ENCODE peak calls at places on chromosomes 5 and 9, in eight cellular contexts. E is brain microvascular endothelial cell, L is Peyer's patch, C is Calu3, R is lower leg skin, P is omental fat pad, K is OCI-LY7, Z is foreskin fibroblast. S is an unnamed sample.

GRCh38 chr5:124583469-124584350 is 162.7 kb downstream of the ZNF608 start:
- DNase-seq in E (peak), L (no peak), C (peak), R (no peak), P (no peak), K (peak), Z (peak), S (no peak)

GRCh38 chr5:173069661-173070060 is 13.5 kb downstream of the CREBRF start:
- DNase-seq in E (no peak), L (no peak), C (no peak), R (no peak), P (no peak), K (no peak), Z (no peak), S (no peak)

GRCh38 chr5:41707853-41708603 is 162.2 kb downstream of the OXCT1 start:
- DNase-seq in E (peak), L (no peak), C (no peak), R (no peak), P (no peak), K (peak), Z (peak), S (peak)

GRCh38 chr5:168039485-168040005 is 251.9 kb upstream of the WWC1 start:
- DNase-seq in E (no peak), L (no peak), C (peak), R (no peak), P (no peak), K (no peak), Z (no peak), S (no peak)

GRCh38 chr5:160199410-160199911 is 29.8 kb upstream of the FABP6 start:
- DNase-seq in E (peak), L (peak), C (peak), R (peak), P (peak), K (peak), Z (peak), S (peak)

GRCh38 chr9:81083821-81084512 is 605.4 kb downstream of the TLE1 start:
- DNase-seq in E (peak), L (no peak), C (no peak), R (no peak), P (no peak), K (no peak), Z (peak), S (no peak)

GRCh38 chr5:143456952-143457547 is 53.6 kb upstream of the NR3C1 start:
- DNase-seq in E (peak), L (no peak), C (no peak), R (no peak), P (no peak), K (no peak), Z (peak), S (no peak)

GRCh38 chr5:66021585-66021984 is 95.2 kb downstream of the ERBIN start:
- DNase-seq in E (no peak), L (no peak), C (no peak), R (no peak), P (no peak), K (no peak), Z (no peak), S (no peak)

GRCh38 chr9:34559616-34560546 is 29.6 kb downstream of the CNTFR start:
- DNase-seq in E (peak), L (peak), C (peak), R (peak), P (peak), K (no peak), Z (peak), S (no peak)

GRCh38 chr9:4985376-4986266 is 549 bp downstream of the JAK2 start:
- DNase-seq in E (peak), L (peak), C (peak), R (peak), P (no peak), K (peak), Z (no peak), S (peak)

GRCh38 chr9:91572044-91572443 is 148.4 kb upstream of the NFIL3 start:
- DNase-seq in E (no peak), L (no peak), C (no peak), R (no peak), P (no peak), K (no peak), Z (no peak), S (peak)

GRCh38 chr9:14258156-14258555 is 55.8 kb downstream of the NFIB start:
- DNase-seq in E (no peak), L (no peak), C (no peak), R (no peak), P (no peak), K (no peak), Z (no peak), S (no peak)

GRCh38 chr5:132526974-132527564 is 16.3 kb downstream of the IL5 start:
- DNase-seq in E (no peak), L (no peak), C (no peak), R (no peak), P (no peak), K (no peak), Z (peak), S (no peak)
- TF ChIP-seq CTCF in E (no peak), L (no peak), C (no peak), R (no peak), P (no peak), K (peak), Z (no peak), S (no peak)

GRCh38 chr9:17900604-17901003 is 321.7 kb downstream of the SH3GL2 start:
- DNase-seq in E (no peak), L (no peak), C (no peak), R (no peak), P (no peak), K (no peak), Z (no peak), S (no peak)

GRCh38 chr9:17906841-17907779 is 328.2 kb downstream of the SH3GL2 start:
- DNase-seq in E (no peak), L (peak), C (no peak), R (no peak), P (no peak), K (no peak), Z (no peak), S (peak)

GRCh38 chr9:17905356-17906203 is 326.7 kb downstream of the SH3GL2 start:
- DNase-seq in E (no peak), L (no peak), C (no peak), R (no peak), P (no peak), K (no peak), Z (no peak), S (no peak)

GRCh38 chr9:17907780-17908513 is 329.1 kb downstream of the SH3GL2 start:
- DNase-seq in E (no peak), L (no peak), C (no peak), R (no peak), P (no peak), K (no peak), Z (no peak), S (no peak)

DNA sequence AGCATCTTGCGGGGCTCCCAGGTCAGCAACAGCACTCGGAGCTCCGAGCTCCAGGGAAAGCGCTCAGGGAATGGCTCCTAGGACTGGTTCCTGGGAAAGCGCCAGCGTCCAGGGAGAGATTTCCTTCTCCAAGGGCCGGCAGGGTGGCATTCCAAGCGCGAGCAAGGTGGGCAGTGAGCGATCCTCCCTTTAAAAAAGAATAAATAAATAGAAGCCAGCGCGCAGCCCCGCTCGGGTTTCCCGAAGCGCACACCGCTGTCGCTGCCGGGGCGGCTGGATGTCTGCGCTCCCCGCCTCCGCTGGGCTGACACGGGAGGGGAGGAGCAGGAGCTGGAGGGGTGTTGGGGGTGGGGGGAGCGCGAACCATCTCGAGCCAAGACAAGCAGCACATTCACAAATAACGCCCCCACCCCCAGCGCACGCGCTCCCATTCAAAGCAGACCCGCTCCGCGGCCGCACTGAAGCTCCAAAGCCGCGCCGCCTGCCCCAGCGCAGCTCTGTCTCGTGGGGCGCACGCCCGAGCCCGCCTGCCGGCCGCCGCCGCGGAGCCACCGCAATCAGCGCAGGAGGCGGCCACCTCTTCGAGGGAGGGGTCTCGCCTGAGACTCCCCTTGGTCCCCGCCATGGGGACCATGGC is 327.5 kb downstream of the SH3GL2 start:
- DNase-seq in E (no peak), L (peak), C (no peak), R (no peak), P (no peak), K (no peak), Z (no peak), S (peak)
- TF ChIP-seq CTCF in E (no peak), L (no peak), C (no peak), R (no peak), P (no peak), K (no peak), Z (no peak), S (peak)

GRCh38 chr5:15375557-15375956 is 124.4 kb upstream of the FBXL7 start:
- DNase-seq in E (no peak), L (no peak), C (no peak), R (no peak), P (no peak), K (no peak), Z (no peak), S (no peak)
- TF ChIP-seq CTCF in E (no peak), L (no peak), C (no peak), R (no peak), P (no peak), K (no peak), Z (no peak), S (no peak)

DNA sequence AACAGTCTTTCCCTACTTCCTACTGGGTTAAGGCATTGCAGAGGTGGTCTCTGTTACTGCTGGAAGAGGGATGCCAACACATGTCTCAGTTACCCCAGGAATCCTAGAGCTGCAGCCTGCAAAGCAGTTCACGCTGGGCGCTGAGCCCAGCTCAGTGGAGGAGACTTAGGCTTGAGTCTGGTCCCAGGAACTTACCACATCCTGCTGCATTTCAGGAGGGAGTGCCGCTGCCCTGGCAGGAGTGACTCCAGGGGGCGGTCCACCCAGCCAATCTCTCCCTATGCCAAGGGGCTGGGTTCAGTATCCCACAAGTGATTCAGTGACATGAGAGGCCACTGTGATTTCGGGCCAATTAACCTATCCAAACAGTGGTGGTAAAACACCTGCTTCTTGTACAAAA is 7.6 kb downstream of the TTC16 start:
- DNase-seq in E (peak), L (no peak), C (no peak), R (no peak), P (no peak), K (no peak), Z (no peak), S (no peak)
- TF ChIP-seq CTCF in E (peak), L (no peak), C (no peak), R (no peak), P (no peak), K (no peak), Z (no peak), S (no peak)

GRCh38 chr5:86118542-86118941 is 499.2 kb upstream of the COX7C start:
- DNase-seq in E (no peak), L (no peak), C (no peak), R (no peak), P (no peak), K (peak), Z (no peak), S (no peak)
- TF ChIP-seq CTCF in E (peak), L (no peak), C (no peak), R (no peak), P (no peak), K (peak), Z (no peak), S (peak)

DNA sequence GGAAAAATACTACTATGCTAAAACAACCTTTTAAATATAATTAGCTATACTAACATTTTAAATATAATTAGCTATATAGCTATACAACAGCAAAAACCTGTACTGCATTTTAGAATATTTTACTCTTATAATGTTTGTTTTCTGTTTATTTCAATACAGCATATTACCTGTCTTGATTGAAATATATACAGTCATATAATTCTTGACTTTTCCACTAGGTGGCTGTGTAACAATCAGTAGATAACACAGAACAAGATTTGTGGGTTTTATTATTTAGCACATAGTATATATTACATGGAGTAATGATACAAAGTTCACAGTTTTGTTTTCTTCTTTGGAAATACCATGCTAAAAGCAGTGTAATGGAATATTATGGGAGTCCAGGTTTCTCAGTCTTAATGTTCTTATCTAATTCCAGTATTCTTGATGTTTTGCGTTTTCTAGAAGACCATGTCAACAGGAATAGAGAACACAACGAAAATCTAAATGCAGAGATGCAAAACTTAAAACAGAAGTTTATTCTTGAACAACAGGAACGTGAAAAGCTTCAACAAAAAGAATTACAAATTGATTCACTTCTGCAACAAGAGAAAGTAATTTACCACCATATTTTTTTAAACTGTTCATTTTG is 13.3 kb downstream of the HMMR start:
- DNase-seq in E (no peak), L (no peak), C (no peak), R (no peak), P (no peak), K (peak), Z (no peak), S (no peak)
- TF ChIP-seq CTCF in E (peak), L (no peak), C (no peak), R (no peak), P (no peak), K (peak), Z (no peak), S (peak)

DNA sequence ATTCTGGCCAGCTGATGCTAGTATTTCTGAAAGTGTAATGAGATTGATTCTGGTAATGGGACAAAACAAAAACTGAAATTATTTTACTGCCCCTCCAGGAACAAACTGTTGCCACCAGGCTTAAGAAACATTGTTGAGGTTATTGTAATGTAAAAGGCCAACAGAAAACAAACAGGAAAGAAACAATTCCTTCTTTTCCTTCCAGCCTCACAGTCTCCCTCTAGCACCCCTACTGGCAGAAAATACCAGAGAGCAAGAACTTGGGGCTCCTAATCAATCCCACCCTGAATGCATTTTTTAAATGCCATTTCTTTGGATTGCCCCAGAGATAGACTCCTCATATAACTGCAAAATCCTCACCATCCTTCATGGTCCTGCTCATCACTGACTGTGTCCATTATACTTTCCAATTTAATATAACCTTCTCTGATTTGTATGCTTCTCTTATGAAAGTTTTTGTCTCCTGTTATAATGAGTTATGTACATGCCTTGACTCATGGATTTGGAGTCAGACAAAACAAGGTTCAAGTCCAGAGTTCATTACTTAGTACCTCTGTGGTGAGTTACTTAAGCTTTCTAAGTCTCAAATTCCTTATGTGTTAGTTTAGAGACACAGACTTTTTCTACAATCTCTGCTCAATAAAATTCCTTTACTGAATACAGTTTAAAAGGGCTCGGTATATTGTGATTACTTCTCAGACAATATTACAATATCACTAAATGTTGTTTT is 157.9 kb upstream of the FBN2 start:
- DNase-seq in E (no peak), L (no peak), C (peak), R (no peak), P (no peak), K (no peak), Z (peak), S (peak)
- TF ChIP-seq CTCF in E (peak), L (no peak), C (peak), R (no peak), P (no peak), K (peak), Z (peak), S (peak)

S was measured in endodermal cell.